ENCODE peak calls at places on chromosomes 12 and 14, in nine cellular contexts. One of them, this sample, is unnamed.

GRCh38 chr12:131860472-131861260 is 32.5 kb downstream of the MMP17 start:
- DNase-seq in K562: peak
- DNase-seq in GM12878: no peak
- DNase-seq in suprapubic skin: peak
- DNase-seq in transverse colon: peak
- DNase-seq in HCT116: peak
- DNase-seq in GM23338: peak
- DNase-seq in stomach: peak
- DNase-seq in spleen: peak
- DNase-seq in this sample: peak

GRCh38 chr12:22722779-22723178 is 97.8 kb downstream of the ETNK1 start:
- DNase-seq in K562: no peak
- DNase-seq in GM12878: no peak
- DNase-seq in suprapubic skin: no peak
- DNase-seq in transverse colon: no peak
- DNase-seq in HCT116: no peak
- DNase-seq in GM23338: no peak
- DNase-seq in stomach: no peak
- DNase-seq in spleen: no peak
- DNase-seq in this sample: no peak

GRCh38 chr12:110941391-110941790 is 21.0 kb upstream of the MYL2 start:
- DNase-seq in K562: no peak
- DNase-seq in GM12878: no peak
- DNase-seq in suprapubic skin: no peak
- DNase-seq in transverse colon: no peak
- DNase-seq in HCT116: no peak
- DNase-seq in GM23338: no peak
- DNase-seq in stomach: no peak
- DNase-seq in spleen: peak
- DNase-seq in this sample: no peak

GRCh38 chr14:22737052-22737451 is 29.4 kb upstream of the OXA1L start:
- DNase-seq in K562: no peak
- DNase-seq in GM12878: no peak
- DNase-seq in suprapubic skin: no peak
- DNase-seq in transverse colon: no peak
- DNase-seq in HCT116: no peak
- DNase-seq in GM23338: no peak
- DNase-seq in stomach: no peak
- DNase-seq in spleen: no peak
- DNase-seq in this sample: no peak

GRCh38 chr12:75818863-75819262 is 212.7 kb downstream of the PHLDA1 start:
- DNase-seq in K562: no peak
- DNase-seq in GM12878: no peak
- DNase-seq in suprapubic skin: no peak
- DNase-seq in transverse colon: no peak
- DNase-seq in HCT116: no peak
- DNase-seq in GM23338: no peak
- DNase-seq in stomach: no peak
- DNase-seq in spleen: no peak
- DNase-seq in this sample: no peak

GRCh38 chr14:59140441-59140840 is 48.0 kb upstream of the DAAM1 start:
- DNase-seq in K562: no peak
- DNase-seq in GM12878: no peak
- DNase-seq in suprapubic skin: no peak
- DNase-seq in transverse colon: no peak
- DNase-seq in HCT116: no peak
- DNase-seq in GM23338: no peak
- DNase-seq in stomach: no peak
- DNase-seq in spleen: no peak
- DNase-seq in this sample: no peak

GRCh38 chr12:48978291-48978740 is at the start of gene WNT1:
- DNase-seq in K562: no peak
- DNase-seq in GM12878: no peak
- DNase-seq in suprapubic skin: no peak
- DNase-seq in transverse colon: no peak
- DNase-seq in HCT116: no peak
- DNase-seq in GM23338: no peak
- DNase-seq in stomach: no peak
- DNase-seq in spleen: no peak
- DNase-seq in this sample: no peak

GRCh38 chr12:102917026-102917787 is at the start of gene PAH:
- DNase-seq in K562: peak
- DNase-seq in GM12878: no peak
- DNase-seq in suprapubic skin: no peak
- DNase-seq in transverse colon: peak
- DNase-seq in HCT116: no peak
- DNase-seq in GM23338: peak
- DNase-seq in stomach: peak
- DNase-seq in spleen: peak
- DNase-seq in this sample: no peak

GRCh38 chr12:41293011-41293410 is 104.9 kb downstream of the PDZRN4 start:
- DNase-seq in K562: no peak
- DNase-seq in GM12878: no peak
- DNase-seq in suprapubic skin: no peak
- DNase-seq in transverse colon: no peak
- DNase-seq in HCT116: peak
- DNase-seq in GM23338: no peak
- DNase-seq in stomach: no peak
- DNase-seq in spleen: no peak
- DNase-seq in this sample: no peak

GRCh38 chr14:23931705-23932314 is 21.8 kb upstream of the DHRS4 start:
- DNase-seq in K562: no peak
- DNase-seq in GM12878: no peak
- DNase-seq in suprapubic skin: no peak
- DNase-seq in transverse colon: no peak
- DNase-seq in HCT116: no peak
- DNase-seq in GM23338: no peak
- DNase-seq in stomach: no peak
- DNase-seq in spleen: no peak
- DNase-seq in this sample: no peak

GRCh38 chr14:22047105-22047504 is 373.5 kb upstream of the OR4E1 start:
- DNase-seq in K562: peak
- DNase-seq in GM12878: no peak
- DNase-seq in suprapubic skin: no peak
- DNase-seq in transverse colon: no peak
- DNase-seq in HCT116: no peak
- DNase-seq in GM23338: peak
- DNase-seq in stomach: no peak
- DNase-seq in spleen: no peak
- DNase-seq in this sample: no peak

GRCh38 chr12:56763753-56764657 is 881 bp downstream of the HSD17B6 start:
- DNase-seq in K562: no peak
- DNase-seq in GM12878: no peak
- DNase-seq in suprapubic skin: no peak
- DNase-seq in transverse colon: no peak
- DNase-seq in HCT116: no peak
- DNase-seq in GM23338: no peak
- DNase-seq in stomach: no peak
- DNase-seq in spleen: no peak
- DNase-seq in this sample: no peak

GRCh38 chr12:332581-333205 is 56.4 kb downstream of the KDM5A start:
- DNase-seq in K562: no peak
- DNase-seq in GM12878: no peak
- DNase-seq in suprapubic skin: no peak
- DNase-seq in transverse colon: no peak
- DNase-seq in HCT116: no peak
- DNase-seq in GM23338: no peak
- DNase-seq in stomach: no peak
- DNase-seq in spleen: no peak
- DNase-seq in this sample: no peak

GRCh38 chr14:90454041-90455000 is 57.5 kb downstream of the CALM1 start:
- DNase-seq in K562: peak
- DNase-seq in GM12878: no peak
- DNase-seq in suprapubic skin: no peak
- DNase-seq in transverse colon: peak
- DNase-seq in HCT116: peak
- DNase-seq in GM23338: peak
- DNase-seq in stomach: peak
- DNase-seq in spleen: no peak
- DNase-seq in this sample: no peak

GRCh38 chr12:62320054-62320453 is 59.9 kb downstream of the USP15 start:
- DNase-seq in K562: no peak
- DNase-seq in GM12878: no peak
- DNase-seq in suprapubic skin: no peak
- DNase-seq in transverse colon: no peak
- DNase-seq in HCT116: no peak
- DNase-seq in GM23338: no peak
- DNase-seq in stomach: no peak
- DNase-seq in spleen: no peak
- DNase-seq in this sample: no peak

GRCh38 chr12:127260959-127261358 is 1006.0 kb upstream of the TMEM132C start:
- DNase-seq in K562: no peak
- DNase-seq in GM12878: no peak
- DNase-seq in suprapubic skin: no peak
- DNase-seq in transverse colon: no peak
- DNase-seq in HCT116: no peak
- DNase-seq in GM23338: no peak
- DNase-seq in stomach: no peak
- DNase-seq in spleen: no peak
- DNase-seq in this sample: no peak
- TF ChIP-seq POLR2AphosphoS5 in K562: no peak
- TF ChIP-seq POLR2AphosphoS5 in GM12878: no peak
- TF ChIP-seq POLR2AphosphoS5 in suprapubic skin: no peak
- TF ChIP-seq POLR2AphosphoS5 in transverse colon: no peak
- TF ChIP-seq POLR2AphosphoS5 in HCT116: no peak
- TF ChIP-seq POLR2AphosphoS5 in GM23338: no peak
- TF ChIP-seq POLR2AphosphoS5 in stomach: no peak
- TF ChIP-seq POLR2AphosphoS5 in spleen: no peak
- TF ChIP-seq POLR2AphosphoS5 in this sample: no peak

GRCh38 chr12:50022903-50023302 is 2.4 kb downstream of the RACGAP1 start:
- DNase-seq in K562: no peak
- DNase-seq in GM12878: no peak
- DNase-seq in suprapubic skin: no peak
- DNase-seq in transverse colon: no peak
- DNase-seq in HCT116: no peak
- DNase-seq in GM23338: no peak
- DNase-seq in stomach: no peak
- DNase-seq in spleen: no peak
- DNase-seq in this sample: no peak

GRCh38 chr12:50024227-50024626 is 1.1 kb downstream of the RACGAP1 start:
- DNase-seq in K562: no peak
- DNase-seq in GM12878: no peak
- DNase-seq in suprapubic skin: no peak
- DNase-seq in transverse colon: no peak
- DNase-seq in HCT116: no peak
- DNase-seq in GM23338: no peak
- DNase-seq in stomach: no peak
- DNase-seq in spleen: no peak
- DNase-seq in this sample: no peak

GRCh38 chr12:50024804-50025186 is 499 bp downstream of the RACGAP1 start:
- DNase-seq in K562: peak
- DNase-seq in GM12878: no peak
- DNase-seq in suprapubic skin: no peak
- DNase-seq in transverse colon: no peak
- DNase-seq in HCT116: no peak
- DNase-seq in GM23338: peak
- DNase-seq in stomach: no peak
- DNase-seq in spleen: no peak
- DNase-seq in this sample: no peak

GRCh38 chr12:50026691-50027090 is 1.4 kb upstream of the RACGAP1 start:
- DNase-seq in K562: no peak
- DNase-seq in GM12878: no peak
- DNase-seq in suprapubic skin: no peak
- DNase-seq in transverse colon: no peak
- DNase-seq in HCT116: no peak
- DNase-seq in GM23338: no peak
- DNase-seq in stomach: no peak
- DNase-seq in spleen: peak
- DNase-seq in this sample: no peak

GRCh38 chr12:50025187-50026059 is at the start of gene RACGAP1:
- DNase-seq in K562: peak
- DNase-seq in GM12878: peak
- DNase-seq in suprapubic skin: peak
- DNase-seq in transverse colon: peak
- DNase-seq in HCT116: peak
- DNase-seq in GM23338: peak
- DNase-seq in stomach: peak
- DNase-seq in spleen: peak
- DNase-seq in this sample: peak
- TF ChIP-seq POLR2AphosphoS5 in K562: peak
- TF ChIP-seq POLR2AphosphoS5 in GM12878: no peak
- TF ChIP-seq POLR2AphosphoS5 in suprapubic skin: no peak
- TF ChIP-seq POLR2AphosphoS5 in transverse colon: peak
- TF ChIP-seq POLR2AphosphoS5 in HCT116: peak
- TF ChIP-seq POLR2AphosphoS5 in GM23338: peak
- TF ChIP-seq POLR2AphosphoS5 in stomach: peak
- TF ChIP-seq POLR2AphosphoS5 in spleen: peak
- TF ChIP-seq POLR2AphosphoS5 in this sample: peak

GRCh38 chr12:124904306-124905098 is 9.9 kb downstream of the UBC start:
- DNase-seq in K562: peak
- DNase-seq in GM12878: no peak
- DNase-seq in suprapubic skin: peak
- DNase-seq in transverse colon: peak
- DNase-seq in HCT116: no peak
- DNase-seq in GM23338: no peak
- DNase-seq in stomach: peak
- DNase-seq in spleen: peak
- DNase-seq in this sample: no peak
- TF ChIP-seq POLR2AphosphoS5 in K562: peak
- TF ChIP-seq POLR2AphosphoS5 in GM12878: no peak
- TF ChIP-seq POLR2AphosphoS5 in suprapubic skin: peak
- TF ChIP-seq POLR2AphosphoS5 in transverse colon: peak
- TF ChIP-seq POLR2AphosphoS5 in HCT116: peak
- TF ChIP-seq POLR2AphosphoS5 in GM23338: no peak
- TF ChIP-seq POLR2AphosphoS5 in stomach: peak
- TF ChIP-seq POLR2AphosphoS5 in spleen: peak
- TF ChIP-seq POLR2AphosphoS5 in this sample: peak

GRCh38 chr14:96575233-96575632 is 73.1 kb downstream of the PAPOLA start:
- DNase-seq in K562: no peak
- DNase-seq in GM12878: no peak
- DNase-seq in suprapubic skin: no peak
- DNase-seq in transverse colon: no peak
- DNase-seq in HCT116: no peak
- DNase-seq in GM23338: no peak
- DNase-seq in stomach: no peak
- DNase-seq in spleen: no peak
- DNase-seq in this sample: no peak

GRCh38 chr14:96574171-96574632 is 72.0 kb downstream of the PAPOLA start:
- DNase-seq in K562: no peak
- DNase-seq in GM12878: no peak
- DNase-seq in suprapubic skin: no peak
- DNase-seq in transverse colon: no peak
- DNase-seq in HCT116: no peak
- DNase-seq in GM23338: no peak
- DNase-seq in stomach: no peak
- DNase-seq in spleen: no peak
- DNase-seq in this sample: no peak

GRCh38 chr14:96573473-96574100 is 71.4 kb downstream of the PAPOLA start:
- DNase-seq in K562: no peak
- DNase-seq in GM12878: no peak
- DNase-seq in suprapubic skin: no peak
- DNase-seq in transverse colon: no peak
- DNase-seq in HCT116: no peak
- DNase-seq in GM23338: peak
- DNase-seq in stomach: no peak
- DNase-seq in spleen: no peak
- DNase-seq in this sample: no peak

GRCh38 chr14:96576359-96576758 is 74.2 kb downstream of the PAPOLA start:
- DNase-seq in K562: no peak
- DNase-seq in GM12878: no peak
- DNase-seq in suprapubic skin: no peak
- DNase-seq in transverse colon: no peak
- DNase-seq in HCT116: no peak
- DNase-seq in GM23338: no peak
- DNase-seq in stomach: no peak
- DNase-seq in spleen: no peak
- DNase-seq in this sample: no peak

GRCh38 chr14:96574633-96575191 is 72.5 kb downstream of the PAPOLA start:
- DNase-seq in K562: no peak
- DNase-seq in GM12878: no peak
- DNase-seq in suprapubic skin: no peak
- DNase-seq in transverse colon: no peak
- DNase-seq in HCT116: no peak
- DNase-seq in GM23338: no peak
- DNase-seq in stomach: no peak
- DNase-seq in spleen: no peak
- DNase-seq in this sample: no peak
- TF ChIP-seq POLR2AphosphoS5 in K562: no peak
- TF ChIP-seq POLR2AphosphoS5 in GM12878: no peak
- TF ChIP-seq POLR2AphosphoS5 in suprapubic skin: no peak
- TF ChIP-seq POLR2AphosphoS5 in transverse colon: no peak
- TF ChIP-seq POLR2AphosphoS5 in HCT116: no peak
- TF ChIP-seq POLR2AphosphoS5 in GM23338: no peak
- TF ChIP-seq POLR2AphosphoS5 in stomach: no peak
- TF ChIP-seq POLR2AphosphoS5 in spleen: no peak
- TF ChIP-seq POLR2AphosphoS5 in this sample: no peak